ENCODE peak calls at places on chromosomes 2 and 18, in eight cellular contexts. One of them, this sample, is unnamed.

GRCh38 chr2:217356795-217357194 is 496.9 kb upstream of the TNP1 start:
- DNase-seq in amniotic stem cell: no peak
- DNase-seq in sciatic nerve: peak; percentile 65
- DNase-seq in germinal center: no peak
- DNase-seq in nephron progenitor cell: no peak
- DNase-seq in C1 segment of cervical spinal cord: peak; percentile 68
- DNase-seq in cardiac fibroblast: no peak
- DNase-seq in hypothalamus: no peak
- DNase-seq in this sample: no peak

GRCh38 chr2:23498941-23499340 is 114.0 kb downstream of the KLHL29 start:
- DNase-seq in amniotic stem cell: no peak
- DNase-seq in sciatic nerve: no peak
- DNase-seq in germinal center: no peak
- DNase-seq in nephron progenitor cell: no peak
- DNase-seq in C1 segment of cervical spinal cord: no peak
- DNase-seq in cardiac fibroblast: peak; percentile 51
- DNase-seq in hypothalamus: no peak
- DNase-seq in this sample: no peak

GRCh38 chr2:211512746-211513145 is 956.3 kb downstream of the CPS1 start:
- DNase-seq in amniotic stem cell: no peak
- DNase-seq in sciatic nerve: no peak
- DNase-seq in germinal center: no peak
- DNase-seq in nephron progenitor cell: no peak
- DNase-seq in C1 segment of cervical spinal cord: no peak
- DNase-seq in cardiac fibroblast: no peak
- DNase-seq in hypothalamus: no peak
- DNase-seq in this sample: no peak

GRCh38 chr2:9660154-9660553 is 29.4 kb upstream of the YWHAQ start:
- DNase-seq in amniotic stem cell: no peak
- DNase-seq in sciatic nerve: no peak
- DNase-seq in germinal center: no peak
- DNase-seq in nephron progenitor cell: no peak
- DNase-seq in C1 segment of cervical spinal cord: no peak
- DNase-seq in cardiac fibroblast: no peak
- DNase-seq in hypothalamus: no peak
- DNase-seq in this sample: no peak

GRCh38 chr2:150207979-150208378 is 279.5 kb downstream of the RND3 start:
- DNase-seq in amniotic stem cell: no peak
- DNase-seq in sciatic nerve: no peak
- DNase-seq in germinal center: no peak
- DNase-seq in nephron progenitor cell: no peak
- DNase-seq in C1 segment of cervical spinal cord: no peak
- DNase-seq in cardiac fibroblast: no peak
- DNase-seq in hypothalamus: no peak
- DNase-seq in this sample: no peak

GRCh38 chr18:79737426-79737825 is 57.8 kb downstream of the CTDP1 start:
- DNase-seq in amniotic stem cell: no peak
- DNase-seq in sciatic nerve: peak; percentile 51
- DNase-seq in germinal center: no peak
- DNase-seq in nephron progenitor cell: no peak
- DNase-seq in C1 segment of cervical spinal cord: no peak
- DNase-seq in cardiac fibroblast: no peak
- DNase-seq in hypothalamus: no peak
- DNase-seq in this sample: no peak

GRCh38 chr2:14189929-14190328 is 442.6 kb upstream of the LRATD1 start:
- DNase-seq in amniotic stem cell: no peak
- DNase-seq in sciatic nerve: no peak
- DNase-seq in germinal center: no peak
- DNase-seq in nephron progenitor cell: no peak
- DNase-seq in C1 segment of cervical spinal cord: no peak
- DNase-seq in cardiac fibroblast: peak; percentile 70
- DNase-seq in hypothalamus: no peak
- DNase-seq in this sample: no peak

GRCh38 chr2:157872791-157873190 is 3.3 kb downstream of the ACVR1 start:
- DNase-seq in amniotic stem cell: no peak
- DNase-seq in sciatic nerve: no peak
- DNase-seq in germinal center: no peak
- DNase-seq in nephron progenitor cell: no peak
- DNase-seq in C1 segment of cervical spinal cord: no peak
- DNase-seq in cardiac fibroblast: peak; percentile 29
- DNase-seq in hypothalamus: no peak
- DNase-seq in this sample: no peak

GRCh38 chr2:25380023-25380422 is 38.3 kb upstream of the DNMT3A start:
- DNase-seq in amniotic stem cell: no peak
- DNase-seq in sciatic nerve: no peak
- DNase-seq in germinal center: no peak
- DNase-seq in nephron progenitor cell: no peak
- DNase-seq in C1 segment of cervical spinal cord: no peak
- DNase-seq in cardiac fibroblast: no peak
- DNase-seq in hypothalamus: no peak
- DNase-seq in this sample: no peak

GRCh38 chr2:138329167-138329566 is 172.4 kb upstream of the SPOPL start:
- DNase-seq in amniotic stem cell: no peak
- DNase-seq in sciatic nerve: no peak
- DNase-seq in germinal center: no peak
- DNase-seq in nephron progenitor cell: no peak
- DNase-seq in C1 segment of cervical spinal cord: no peak
- DNase-seq in cardiac fibroblast: no peak
- DNase-seq in hypothalamus: no peak
- DNase-seq in this sample: no peak

GRCh38 chr2:68824831-68825230 is 46.4 kb downstream of the BMP10 start:
- DNase-seq in amniotic stem cell: no peak
- DNase-seq in sciatic nerve: no peak
- DNase-seq in germinal center: no peak
- DNase-seq in nephron progenitor cell: no peak
- DNase-seq in C1 segment of cervical spinal cord: no peak
- DNase-seq in cardiac fibroblast: peak; percentile 81
- DNase-seq in hypothalamus: no peak
- DNase-seq in this sample: no peak

GRCh38 chr2:236731767-236732580 is 162.3 kb downstream of the ACKR3 start:
- DNase-seq in amniotic stem cell: no peak
- DNase-seq in sciatic nerve: peak; percentile 87
- DNase-seq in germinal center: no peak
- DNase-seq in nephron progenitor cell: no peak
- DNase-seq in C1 segment of cervical spinal cord: peak; percentile 38
- DNase-seq in cardiac fibroblast: peak; percentile 61
- DNase-seq in hypothalamus: no peak
- DNase-seq in this sample: peak; percentile 84

GRCh38 chr18:35155403-35156117 is 85.3 kb upstream of the ZNF397 start:
- DNase-seq in amniotic stem cell: no peak
- DNase-seq in sciatic nerve: no peak
- DNase-seq in germinal center: no peak
- DNase-seq in nephron progenitor cell: no peak
- DNase-seq in C1 segment of cervical spinal cord: no peak
- DNase-seq in cardiac fibroblast: no peak
- DNase-seq in hypothalamus: no peak
- DNase-seq in this sample: no peak

GRCh38 chr2:223537669-223538601 is 64.2 kb downstream of the SCG2 start:
- DNase-seq in amniotic stem cell: no peak
- DNase-seq in sciatic nerve: no peak
- DNase-seq in germinal center: no peak
- DNase-seq in nephron progenitor cell: no peak
- DNase-seq in C1 segment of cervical spinal cord: peak; percentile 15
- DNase-seq in cardiac fibroblast: peak; percentile 48
- DNase-seq in hypothalamus: no peak
- DNase-seq in this sample: peak; percentile 67

GRCh38 chr2:128313076-128313836 is 5.4 kb downstream of the HS6ST1 start:
- DNase-seq in amniotic stem cell: no peak
- DNase-seq in sciatic nerve: no peak
- DNase-seq in germinal center: peak; percentile 2
- DNase-seq in nephron progenitor cell: no peak
- DNase-seq in C1 segment of cervical spinal cord: no peak
- DNase-seq in cardiac fibroblast: peak; percentile 26
- DNase-seq in hypothalamus: no peak
- DNase-seq in this sample: peak; percentile 58

GRCh38 chr2:172988728-172989127 is 86.9 kb upstream of the MAP3K20 start:
- DNase-seq in amniotic stem cell: no peak
- DNase-seq in sciatic nerve: no peak
- DNase-seq in germinal center: no peak
- DNase-seq in nephron progenitor cell: no peak
- DNase-seq in C1 segment of cervical spinal cord: no peak
- DNase-seq in cardiac fibroblast: no peak
- DNase-seq in hypothalamus: no peak
- DNase-seq in this sample: no peak

GRCh38 chr2:10004836-10005235 is 38.5 kb upstream of the KLF11 start:
- DNase-seq in amniotic stem cell: no peak
- DNase-seq in sciatic nerve: no peak
- DNase-seq in germinal center: no peak
- DNase-seq in nephron progenitor cell: no peak
- DNase-seq in C1 segment of cervical spinal cord: no peak
- DNase-seq in cardiac fibroblast: no peak
- DNase-seq in hypothalamus: no peak
- DNase-seq in this sample: no peak

GRCh38 chr2:107687087-107687486 is 139.6 kb upstream of the RGPD4 start:
- DNase-seq in amniotic stem cell: no peak
- DNase-seq in sciatic nerve: no peak
- DNase-seq in germinal center: no peak
- DNase-seq in nephron progenitor cell: no peak
- DNase-seq in C1 segment of cervical spinal cord: no peak
- DNase-seq in cardiac fibroblast: no peak
- DNase-seq in hypothalamus: no peak
- DNase-seq in this sample: no peak

GRCh38 chr2:133848111-133848649 is 279.9 kb upstream of the NCKAP5 start:
- DNase-seq in amniotic stem cell: no peak
- DNase-seq in sciatic nerve: no peak
- DNase-seq in germinal center: no peak
- DNase-seq in nephron progenitor cell: no peak
- DNase-seq in C1 segment of cervical spinal cord: no peak
- DNase-seq in cardiac fibroblast: no peak
- DNase-seq in hypothalamus: no peak
- DNase-seq in this sample: no peak

GRCh38 chr2:170113168-170113567 is 64.8 kb upstream of the MYO3B start:
- DNase-seq in amniotic stem cell: no peak
- DNase-seq in sciatic nerve: no peak
- DNase-seq in germinal center: no peak
- DNase-seq in nephron progenitor cell: no peak
- DNase-seq in C1 segment of cervical spinal cord: no peak
- DNase-seq in cardiac fibroblast: no peak
- DNase-seq in hypothalamus: no peak
- DNase-seq in this sample: no peak

GRCh38 chr2:242075163-242075562 is 205.6 kb downstream of the RTP5 start:
- DNase-seq in amniotic stem cell: no peak
- DNase-seq in sciatic nerve: no peak
- DNase-seq in germinal center: no peak
- DNase-seq in nephron progenitor cell: no peak
- DNase-seq in C1 segment of cervical spinal cord: no peak
- DNase-seq in cardiac fibroblast: peak; percentile 66
- DNase-seq in hypothalamus: no peak
- DNase-seq in this sample: peak; percentile 12

GRCh38 chr18:61765097-61765496 is 127.7 kb downstream of the RNF152 start:
- DNase-seq in amniotic stem cell: peak; percentile 2
- DNase-seq in sciatic nerve: no peak
- DNase-seq in germinal center: no peak
- DNase-seq in nephron progenitor cell: peak; percentile 14
- DNase-seq in C1 segment of cervical spinal cord: no peak
- DNase-seq in cardiac fibroblast: peak; percentile 63
- DNase-seq in hypothalamus: no peak
- DNase-seq in this sample: peak; percentile 61

GRCh38 chr2:161134547-161135518 is 25.4 kb upstream of the TANK start:
- DNase-seq in amniotic stem cell: no peak
- DNase-seq in sciatic nerve: no peak
- DNase-seq in germinal center: no peak
- DNase-seq in nephron progenitor cell: no peak
- DNase-seq in C1 segment of cervical spinal cord: no peak
- DNase-seq in cardiac fibroblast: peak; percentile 42
- DNase-seq in hypothalamus: no peak
- DNase-seq in this sample: peak; percentile 31

GRCh38 chr2:64114063-64114911 is 29.9 kb downstream of the PELI1 start:
- DNase-seq in amniotic stem cell: peak; percentile 21
- DNase-seq in sciatic nerve: no peak
- DNase-seq in germinal center: no peak
- DNase-seq in nephron progenitor cell: no peak
- DNase-seq in C1 segment of cervical spinal cord: no peak
- DNase-seq in cardiac fibroblast: peak; percentile 84
- DNase-seq in hypothalamus: no peak
- DNase-seq in this sample: peak; percentile 61

GRCh38 chr2:43139996-43140621 is 86.3 kb downstream of the ZFP36L2 start:
- DNase-seq in amniotic stem cell: no peak
- DNase-seq in sciatic nerve: peak; percentile 76
- DNase-seq in germinal center: no peak
- DNase-seq in nephron progenitor cell: peak; percentile 29
- DNase-seq in C1 segment of cervical spinal cord: no peak
- DNase-seq in cardiac fibroblast: peak; percentile 25
- DNase-seq in hypothalamus: no peak
- DNase-seq in this sample: peak; percentile 36

GRCh38 chr18:10055125-10055750 is 141.4 kb downstream of the VAPA start:
- DNase-seq in amniotic stem cell: no peak
- DNase-seq in sciatic nerve: no peak
- DNase-seq in germinal center: no peak
- DNase-seq in nephron progenitor cell: no peak
- DNase-seq in C1 segment of cervical spinal cord: no peak
- DNase-seq in cardiac fibroblast: no peak
- DNase-seq in hypothalamus: no peak
- DNase-seq in this sample: no peak

GRCh38 chr2:60960706-60961105 is 56.8 kb upstream of the PEX13 start:
- DNase-seq in amniotic stem cell: no peak
- DNase-seq in sciatic nerve: no peak
- DNase-seq in germinal center: no peak
- DNase-seq in nephron progenitor cell: no peak
- DNase-seq in C1 segment of cervical spinal cord: no peak
- DNase-seq in cardiac fibroblast: no peak
- DNase-seq in hypothalamus: no peak
- DNase-seq in this sample: no peak

GRCh38 chr2:207670887-207671286 is 40.6 kb upstream of the CCNYL1 start:
- DNase-seq in amniotic stem cell: no peak
- DNase-seq in sciatic nerve: no peak
- DNase-seq in germinal center: no peak
- DNase-seq in nephron progenitor cell: peak; percentile 7
- DNase-seq in C1 segment of cervical spinal cord: no peak
- DNase-seq in cardiac fibroblast: no peak
- DNase-seq in hypothalamus: no peak
- DNase-seq in this sample: no peak

GRCh38 chr2:58851598-58851997 is 610.5 kb upstream of the FANCL start:
- DNase-seq in amniotic stem cell: no peak
- DNase-seq in sciatic nerve: no peak
- DNase-seq in germinal center: no peak
- DNase-seq in nephron progenitor cell: no peak
- DNase-seq in C1 segment of cervical spinal cord: no peak
- DNase-seq in cardiac fibroblast: no peak
- DNase-seq in hypothalamus: no peak
- DNase-seq in this sample: no peak

GRCh38 chr2:26721267-26722032 is 28.9 kb downstream of the KCNK3 start:
- DNase-seq in amniotic stem cell: no peak
- DNase-seq in sciatic nerve: no peak
- DNase-seq in germinal center: no peak
- DNase-seq in nephron progenitor cell: no peak
- DNase-seq in C1 segment of cervical spinal cord: no peak
- DNase-seq in cardiac fibroblast: no peak
- DNase-seq in hypothalamus: no peak
- DNase-seq in this sample: no peak

GRCh38 chr18:59742325-59743111 is 45.3 kb upstream of the CCBE1 start:
- DNase-seq in amniotic stem cell: no peak
- DNase-seq in sciatic nerve: no peak
- DNase-seq in germinal center: no peak
- DNase-seq in nephron progenitor cell: no peak
- DNase-seq in C1 segment of cervical spinal cord: no peak
- DNase-seq in cardiac fibroblast: peak; percentile 53
- DNase-seq in hypothalamus: no peak
- DNase-seq in this sample: peak; percentile 78

GRCh38 chr2:173997269-173997668 is 32.1 kb upstream of the SP3 start:
- DNase-seq in amniotic stem cell: no peak
- DNase-seq in sciatic nerve: peak; percentile 82
- DNase-seq in germinal center: peak; percentile 89
- DNase-seq in nephron progenitor cell: no peak
- DNase-seq in C1 segment of cervical spinal cord: peak; percentile 54
- DNase-seq in cardiac fibroblast: peak; percentile 28
- DNase-seq in hypothalamus: no peak
- DNase-seq in this sample: no peak

GRCh38 chr2:198259496-198259895 is 455.1 kb downstream of the PLCL1 start:
- DNase-seq in amniotic stem cell: no peak
- DNase-seq in sciatic nerve: no peak
- DNase-seq in germinal center: no peak
- DNase-seq in nephron progenitor cell: no peak
- DNase-seq in C1 segment of cervical spinal cord: no peak
- DNase-seq in cardiac fibroblast: no peak
- DNase-seq in hypothalamus: no peak
- DNase-seq in this sample: no peak

GRCh38 chr2:120867290-120868231 is 131.9 kb downstream of the GLI2 start:
- DNase-seq in amniotic stem cell: peak; percentile 76
- DNase-seq in sciatic nerve: peak; percentile 84
- DNase-seq in germinal center: no peak
- DNase-seq in nephron progenitor cell: peak; percentile 76
- DNase-seq in C1 segment of cervical spinal cord: peak; percentile 81
- DNase-seq in cardiac fibroblast: peak; percentile 83
- DNase-seq in hypothalamus: peak; percentile 31
- DNase-seq in this sample: peak; percentile 89